ENCODE peak calls at places on chromosomes 6 and 20, in five cellular contexts. W is K562, L is HepG2, Q is GM12878, H is H1. X is an unnamed sample.

GRCh38 chr6:6969761-6970223 is 138.0 kb upstream of the RREB1 start:
- DNase-seq in L (peak; percentile 63), Q (no peak), H (no peak), W (peak; percentile 58), X (peak; percentile 24)

GRCh38 chr20:16801919-16802651 is 53.9 kb downstream of the OTOR start:
- DNase-seq in Q (peak; percentile 8), L (peak; percentile 66), H (peak; percentile 93), W (peak; percentile 58), X (peak; percentile 86)

GRCh38 chr20:63915471-63915870 is 20.5 kb downstream of the DNAJC5 start:
- DNase-seq in Q (no peak), L (no peak), W (no peak), H (no peak), X (no peak)

GRCh38 chr6:166743925-166744653 is 117.0 kb upstream of the RPS6KA2 start:
- DNase-seq in Q (no peak), L (no peak), W (no peak), H (peak; percentile 46), X (no peak)

GRCh38 chr20:36861875-36862801 is 13.8 kb upstream of the TLDC2 start:
- DNase-seq in W (peak; percentile 87), L (peak; percentile 87), Q (no peak), H (peak; percentile 61), X (peak; percentile 36)

GRCh38 chr20:43191946-43192847 is 2.5 kb upstream of the PTPRT start:
- DNase-seq in Q (no peak), W (peak; percentile 5), L (peak; percentile 16), H (peak; percentile 83), X (peak; percentile 80)

GRCh38 chr6:72621243-72622093 is at the start of gene KCNQ5:
- DNase-seq in W (peak; percentile 39), Q (no peak), H (peak; percentile 66), L (no peak), X (peak; percentile 56)

GRCh38 chr6:88895911-88896310 is 67.5 kb downstream of the RNGTT start:
- DNase-seq in L (no peak), W (no peak), H (no peak), Q (no peak), X (no peak)

GRCh38 chr6:135902756-135903331 is 51.3 kb downstream of the PDE7B start:
- DNase-seq in Q (no peak), H (no peak), L (no peak), W (no peak), X (no peak)
- TF ChIP-seq CREB1 in Q (no peak), H (no peak), L (no peak), W (no peak), X (no peak)

DNA sequence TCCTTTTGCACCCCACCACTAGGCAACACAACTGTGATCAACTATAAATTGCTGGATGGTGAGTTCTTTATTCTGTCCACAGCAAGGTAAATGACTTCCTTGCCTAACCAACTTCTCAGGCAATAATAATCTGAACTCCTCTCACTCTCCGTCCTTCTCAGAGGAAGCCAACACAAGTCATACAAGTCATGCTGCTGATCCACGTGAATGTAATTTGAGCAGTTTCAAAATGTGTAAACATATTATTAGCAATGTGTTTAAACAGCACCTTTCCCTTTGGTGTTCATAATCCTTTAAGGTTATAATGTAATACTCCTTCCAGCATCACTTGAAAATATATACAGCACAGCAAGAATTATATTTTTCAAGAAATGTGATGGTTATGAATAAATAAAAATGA is 127.9 kb downstream of the QRSL1 start:
- DNase-seq in Q (no peak), H (no peak), L (peak; percentile 14), W (peak; percentile 15), X (no peak)
- TF ChIP-seq SP1 in Q (no peak), H (no peak), L (no peak), W (no peak), X (no peak)

GRCh38 chr6:136547871-136548270 is 2.4 kb downstream of the MAP7 start:
- DNase-seq in W (no peak), H (no peak), Q (no peak), L (no peak), X (no peak)

GRCh38 chr6:136546321-136546720 is 3.9 kb downstream of the MAP7 start:
- DNase-seq in W (no peak), L (no peak), Q (no peak), H (no peak), X (no peak)

GRCh38 chr6:136547336-136547735 is 2.9 kb downstream of the MAP7 start:
- DNase-seq in L (no peak), H (no peak), W (peak; percentile 60), Q (no peak), X (no peak)

GRCh38 chr6:136541395-136541794 is 8.8 kb downstream of the MAP7 start:
- DNase-seq in H (no peak), L (no peak), Q (no peak), W (no peak), X (no peak)

GRCh38 chr6:136544326-136544725 is 5.9 kb downstream of the MAP7 start:
- DNase-seq in L (no peak), W (no peak), H (no peak), Q (no peak), X (no peak)
- TF ChIP-seq CREB1 in L (no peak), W (no peak), H (no peak), Q (no peak), X (no peak)

GRCh38 chr6:100464910-100465700 is at the start of gene SIM1:
- DNase-seq in L (no peak), Q (no peak), H (peak; percentile 92), W (no peak), X (peak; percentile 93)
- TF ChIP-seq SP1 in L (no peak), Q (peak; percentile 38), H (peak; percentile 98), W (no peak), X (peak; percentile 51)

GRCh38 chr6:41073968-41074691 is 1.4 kb downstream of the NFYA start:
- DNase-seq in L (no peak), H (no peak), W (peak; percentile 55), Q (no peak), X (no peak)
- TF ChIP-seq CREB1 in L (peak; percentile 75), H (no peak), W (no peak), Q (no peak), X (no peak)

GRCh38 chr6:117311310-117311709 is 46.0 kb downstream of the VGLL2 start:
- DNase-seq in Q (no peak), W (no peak), H (no peak), L (no peak), X (no peak)

GRCh38 chr6:117317261-117317660 is 51.9 kb downstream of the VGLL2 start:
- DNase-seq in W (peak; percentile 28), L (peak; percentile 39), H (no peak), Q (no peak), X (no peak)
- TF ChIP-seq SP1 in W (no peak), L (no peak), H (no peak), Q (no peak), X (no peak)

GRCh38 chr6:169789944-169790927 is 38.8 kb downstream of the ERMARD start:
- DNase-seq in Q (no peak), L (peak; percentile 82), W (peak; percentile 81), H (peak; percentile 90), X (peak; percentile 82)
- TF ChIP-seq CREB1 in Q (no peak), L (peak; percentile 23), W (peak; percentile 39), H (no peak), X (no peak)

X was measured in WTC11.